ENCODE peak calls at places on chromosomes 12 and 14, in ten cellular contexts. H is lower lobe of right lung; D is NAMALWA; R is ACHN; F is fibroblast of the aortic adventitia; W is HTR-8/SVneo; Z is left colon; U is stimulated activated CD8-positive, alpha-beta memory T cell treated with anti-CD3 and anti-CD28 coated beads, Interleukin-4, amount 100 ng/mL, for 24 hours; C is H7; P is stimulated activated CD4-positive, alpha-beta T cell treated with anti-CD3 and anti-CD28 coated beads, Interleukin-1b, Interleukin-23, amount 100 ng/mL, for 4 hours. G is an unnamed sample.

GRCh38 chr14:50410016-50410530 is 13.4 kb upstream of the CDKL1 start:
- DNase-seq in W (no peak), P (no peak), R (no peak), F (no peak), C (no peak), U (no peak), Z (no peak), D (no peak), H (no peak), G (no peak)

GRCh38 chr12:1934068-1934467 is 15.6 kb upstream of the CACNA2D4 start:
- DNase-seq in P (no peak), W (no peak), R (no peak), D (no peak), F (no peak), U (no peak), Z (no peak), H (no peak), C (no peak), G (no peak)

GRCh38 chr14:35134329-35135123 is 12.2 kb downstream of the PRORP start:
- DNase-seq in W (no peak), D (no peak), Z (no peak), C (no peak), F (no peak), P (no peak), U (no peak), R (no peak), H (no peak), G (no peak)

GRCh38 chr12:108861878-108862587 is 4.7 kb upstream of the SSH1 start:
- DNase-seq in U (no peak), H (peak; percentile 74), P (no peak), R (no peak), F (no peak), C (no peak), W (no peak), D (peak; percentile 50), Z (no peak), G (no peak)

GRCh38 chr12:49539406-49540228 is 787 bp downstream of the KCNH3 start:
- DNase-seq in D (no peak), H (no peak), R (no peak), U (no peak), P (no peak), Z (no peak), C (peak; percentile 70), F (no peak), W (no peak), G (peak; percentile 54)

GRCh38 chr14:100165376-100165775 is 5.9 kb upstream of the DEGS2 start:
- DNase-seq in U (no peak), Z (no peak), P (no peak), F (no peak), C (peak; percentile 92), D (no peak), H (no peak), R (no peak), W (no peak), G (peak; percentile 64)

GRCh38 chr12:67506739-67507138 is 141.8 kb upstream of the DYRK2 start:
- DNase-seq in H (no peak), R (no peak), W (no peak), F (no peak), C (no peak), D (no peak), P (no peak), Z (no peak), U (no peak), G (no peak)

GRCh38 chr12:31574803-31575573 is 15.9 kb downstream of the DENND5B start:
- DNase-seq in U (no peak), W (no peak), H (no peak), D (no peak), C (no peak), F (peak; percentile 77), Z (no peak), P (no peak), R (no peak), G (no peak)

GRCh38 chr12:96193725-96194571 is at the start of gene ELK3:
- DNase-seq in D (peak; percentile 57), Z (peak; percentile 69), U (peak; percentile 50), W (peak; percentile 37), F (peak; percentile 72), P (peak; percentile 52), C (peak; percentile 90), R (peak; percentile 78), H (peak; percentile 76), G (no peak)

GRCh38 chr12:2233034-2233433 is 180.2 kb downstream of the CACNA1C start:
- DNase-seq in D (no peak), P (no peak), W (no peak), F (peak; percentile 50), C (no peak), H (no peak), R (no peak), Z (no peak), U (no peak), G (no peak)

GRCh38 chr12:116346222-116346621 is 68.7 kb upstream of the MED13L start:
- DNase-seq in Z (no peak), H (no peak), W (no peak), F (peak; percentile 51), C (no peak), U (no peak), D (no peak), P (no peak), R (no peak), G (no peak)

GRCh38 chr12:39427360-39427808 is 15.5 kb downstream of the KIF21A start:
- DNase-seq in U (no peak), Z (no peak), F (no peak), W (no peak), D (no peak), P (no peak), C (no peak), H (no peak), R (no peak), G (no peak)

GRCh38 chr14:77000340-77001235 is 27.9 kb downstream of the IRF2BPL start:
- DNase-seq in R (no peak), H (no peak), P (no peak), C (peak; percentile 67), D (peak; percentile 63), F (peak; percentile 76), Z (no peak), U (no peak), W (no peak), G (no peak)

GRCh38 chr14:103476065-103476464 is 46.6 kb downstream of the CKB start:
- DNase-seq in H (no peak), D (no peak), W (no peak), C (no peak), R (no peak), F (no peak), P (no peak), U (no peak), Z (no peak), G (no peak)

GRCh38 chr12:39959467-39959866 is 146.4 kb downstream of the SLC2A13 start:
- DNase-seq in P (no peak), Z (no peak), W (no peak), C (no peak), D (no peak), H (no peak), R (no peak), F (no peak), U (no peak), G (no peak)

GRCh38 chr12:103571286-103571685 is 15.8 kb upstream of the STAB2 start:
- DNase-seq in Z (peak; percentile 39), H (peak; percentile 45), R (no peak), D (no peak), P (no peak), C (peak; percentile 56), W (no peak), F (no peak), U (no peak), G (no peak)

GRCh38 chr12:95701275-95701674 is 89.3 kb downstream of the NTN4 start:
- DNase-seq in W (no peak), U (no peak), R (no peak), F (peak; percentile 26), D (peak; percentile 8), C (no peak), Z (no peak), H (no peak), P (no peak), G (no peak)

GRCh38 chr12:26231930-26232329 is 36.6 kb downstream of the SSPN start:
- DNase-seq in U (no peak), Z (no peak), F (peak; percentile 20), W (no peak), D (no peak), R (no peak), P (no peak), C (no peak), H (no peak), G (no peak)

GRCh38 chr14:70281938-70282337 is 77.5 kb downstream of the COX16 start:
- DNase-seq in Z (no peak), C (no peak), F (no peak), W (no peak), H (no peak), P (no peak), D (no peak), R (no peak), U (no peak), G (no peak)

GRCh38 chr12:1445807-1446206 is 148.6 kb downstream of the FBXL14 start:
- DNase-seq in Z (no peak), U (no peak), D (no peak), W (no peak), P (no peak), R (no peak), C (peak; percentile 36), H (no peak), F (no peak), G (no peak)

G was measured in RWPE2.